ENCODE peak calls at places on chromosomes 3 and 15, in nine cellular contexts. I is BE2C, V is Calu3, S is coronary artery, P is brain microvascular endothelial cell, B is suprapubic skin, X is fibroblast of villous mesenchyme, U is choroid plexus epithelial cell, L is hepatocyte. Q is an unnamed sample.

GRCh38 chr3:49772703-49773102 is 13.6 kb downstream of the IP6K1 start:
- DNase-seq in X (no peak), B (peak), V (no peak), S (no peak), U (no peak), L (no peak), P (no peak), I (no peak), Q (no peak)

GRCh38 chr3:72446406-72447058 is 401.7 kb downstream of the SHQ1 start:
- DNase-seq in P (no peak), I (no peak), V (no peak), S (peak), X (no peak), U (peak), B (peak), L (no peak), Q (no peak)

GRCh38 chr3:171569571-171570132 is 109.4 kb upstream of the TNIK start:
- DNase-seq in S (no peak), V (no peak), U (no peak), L (no peak), P (no peak), X (no peak), I (no peak), B (no peak), Q (no peak)

GRCh38 chr15:41561777-41562145 is 2.7 kb downstream of the TYRO3 start:
- DNase-seq in B (no peak), U (peak), L (no peak), I (peak), V (no peak), P (peak), X (peak), S (no peak), Q (no peak)

GRCh38 chr3:171165986-171166385 is 139.5 kb upstream of the SLC2A2 start:
- DNase-seq in I (no peak), B (no peak), S (no peak), L (no peak), V (no peak), U (no peak), P (no peak), X (peak), Q (no peak)

GRCh38 chr3:143975549-143976152 is 4.0 kb downstream of the DIPK2A start:
- DNase-seq in B (no peak), P (peak), U (peak), I (no peak), L (peak), X (peak), V (peak), S (no peak), Q (no peak)

GRCh38 chr3:157865449-157865862 is 240.8 kb downstream of the SHOX2 start:
- DNase-seq in P (no peak), V (peak), I (peak), U (peak), S (no peak), B (no peak), L (peak), X (no peak), Q (no peak)

GRCh38 chr3:14434105-14434504 is 31.7 kb downstream of the SLC6A6 start:
- DNase-seq in U (no peak), V (no peak), I (no peak), S (no peak), P (no peak), L (no peak), B (no peak), X (no peak), Q (no peak)

GRCh38 chr15:93034512-93034911 is 54.5 kb downstream of the RGMA start:
- DNase-seq in P (no peak), V (no peak), I (no peak), L (no peak), S (peak), U (no peak), X (no peak), B (peak), Q (no peak)

GRCh38 chr3:182618981-182619591 is 174.2 kb upstream of the ATP11B start:
- DNase-seq in V (peak), I (no peak), U (peak), P (peak), X (peak), S (no peak), L (no peak), B (no peak), Q (no peak)

GRCh38 chr3:182618085-182618732 is 175.1 kb upstream of the ATP11B start:
- DNase-seq in S (no peak), V (peak), B (no peak), L (peak), X (peak), P (no peak), I (peak), U (peak), Q (no peak)

GRCh38 chr3:182620715-182621434 is 172.4 kb upstream of the ATP11B start:
- DNase-seq in L (no peak), U (no peak), X (no peak), V (no peak), S (no peak), I (no peak), P (no peak), B (no peak), Q (no peak)

GRCh38 chr3:182622241-182622545 is 171.1 kb upstream of the ATP11B start:
- DNase-seq in B (no peak), U (no peak), P (no peak), X (no peak), L (no peak), S (no peak), V (no peak), I (no peak), Q (no peak)

DNA sequence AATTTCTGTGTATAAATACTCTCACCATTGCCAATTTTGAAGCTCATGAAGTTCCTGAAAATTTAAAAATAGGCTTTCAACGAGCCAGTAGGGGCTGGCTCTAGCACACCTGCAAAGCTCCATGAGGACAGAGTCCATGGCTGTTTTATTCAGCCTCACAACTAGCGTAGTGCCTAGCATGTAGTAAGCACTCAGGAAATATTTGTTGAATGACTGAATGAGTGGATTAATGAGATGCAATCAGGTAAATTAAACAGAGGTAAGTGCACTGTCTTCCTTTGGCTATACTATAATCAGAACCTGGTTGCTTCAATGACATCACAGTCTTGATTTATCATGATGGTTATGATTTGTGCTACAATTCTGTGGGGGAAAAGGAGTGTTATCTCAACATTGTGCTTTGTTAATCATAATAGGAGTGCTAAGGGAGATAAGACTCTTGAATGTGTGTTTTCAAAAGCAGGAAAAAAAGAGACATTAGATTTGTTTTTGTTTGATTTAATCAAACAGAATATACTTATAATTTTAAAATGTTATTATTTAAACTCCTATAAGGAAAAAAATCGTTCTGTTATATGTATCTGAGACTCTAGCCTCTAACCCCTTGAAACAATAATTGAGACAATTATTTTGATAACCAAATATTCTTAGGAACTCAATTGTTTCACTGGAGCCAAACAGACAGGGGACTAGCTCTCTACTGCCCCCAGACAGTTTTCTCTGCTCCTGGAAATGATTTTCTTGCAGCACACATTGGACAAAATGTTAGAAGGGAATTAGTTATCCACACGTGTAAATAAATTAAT is 171.7 kb upstream of the ATP11B start:
- DNase-seq in P (no peak), X (no peak), U (peak), B (no peak), V (peak), I (no peak), L (no peak), S (no peak), Q (no peak)
- TF ChIP-seq CTCF in P (peak), X (peak), U (peak), B (no peak), V (peak), I (peak), L (peak), S (no peak), Q (no peak)

DNA sequence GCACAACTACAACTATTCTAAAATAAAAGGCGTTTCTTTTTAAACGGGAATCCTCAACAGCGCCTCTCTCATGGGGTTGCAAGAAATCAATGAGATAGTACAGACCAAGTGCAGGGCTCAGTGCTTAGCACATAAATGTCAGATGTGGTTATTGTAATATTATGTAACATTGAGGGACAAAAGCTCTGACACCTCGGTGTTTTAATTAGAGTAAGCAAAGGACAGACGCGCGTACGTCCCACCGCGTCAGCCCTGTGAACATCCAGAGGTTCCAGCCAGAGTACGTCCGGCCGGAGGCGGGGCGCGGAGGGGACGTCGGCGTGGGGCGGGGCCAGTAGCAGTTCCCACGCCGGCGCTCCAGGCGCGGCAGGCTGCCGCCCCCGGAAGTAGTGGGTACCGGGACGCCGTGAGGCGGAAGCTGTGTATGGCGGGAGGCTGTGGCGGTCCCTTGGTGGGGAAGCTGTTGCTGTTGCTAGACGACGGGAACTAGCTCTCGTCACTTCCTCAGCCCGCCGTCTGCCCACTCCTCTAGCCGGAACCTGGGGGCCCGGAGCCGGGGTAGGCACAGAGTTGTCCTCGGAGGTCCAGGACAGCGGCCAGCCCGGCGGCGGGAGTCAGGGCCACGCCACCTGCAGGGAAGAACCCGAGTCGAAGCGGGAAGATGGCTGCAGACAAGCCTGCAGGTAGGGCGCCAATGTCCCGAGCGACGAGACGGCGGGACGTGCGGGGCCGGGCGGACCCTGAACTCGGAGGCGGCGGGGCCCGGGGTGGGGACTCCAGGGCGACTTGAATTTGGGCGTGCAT is at the start of gene CNOT10:
- DNase-seq in I (peak), U (peak), P (peak), X (peak), L (peak), V (peak), S (peak), B (peak), Q (peak)
- TF ChIP-seq CTCF in I (peak), U (peak), P (peak), X (peak), L (peak), V (no peak), S (no peak), B (peak), Q (no peak)

GRCh38 chr15:85892232-85892631 is 97.5 kb upstream of the KLHL25 start:
- DNase-seq in S (no peak), V (no peak), X (no peak), B (no peak), P (no peak), I (no peak), U (no peak), L (no peak), Q (no peak)

GRCh38 chr15:85897207-85897817 is 102.6 kb upstream of the KLHL25 start:
- DNase-seq in L (no peak), P (no peak), V (no peak), S (no peak), B (no peak), I (no peak), U (peak), X (no peak), Q (no peak)

GRCh38 chr15:85899927-85900326 is 105.2 kb upstream of the KLHL25 start:
- DNase-seq in L (peak), S (no peak), X (no peak), P (no peak), I (no peak), B (no peak), V (no peak), U (no peak), Q (no peak)

GRCh38 chr15:85897818-85898717 is 103.3 kb upstream of the KLHL25 start:
- DNase-seq in I (no peak), S (no peak), B (no peak), X (no peak), U (no peak), P (no peak), V (no peak), L (no peak), Q (no peak)
- TF ChIP-seq CTCF in I (no peak), S (no peak), B (no peak), X (no peak), U (no peak), P (no peak), V (no peak), L (no peak), Q (no peak)

DNA sequence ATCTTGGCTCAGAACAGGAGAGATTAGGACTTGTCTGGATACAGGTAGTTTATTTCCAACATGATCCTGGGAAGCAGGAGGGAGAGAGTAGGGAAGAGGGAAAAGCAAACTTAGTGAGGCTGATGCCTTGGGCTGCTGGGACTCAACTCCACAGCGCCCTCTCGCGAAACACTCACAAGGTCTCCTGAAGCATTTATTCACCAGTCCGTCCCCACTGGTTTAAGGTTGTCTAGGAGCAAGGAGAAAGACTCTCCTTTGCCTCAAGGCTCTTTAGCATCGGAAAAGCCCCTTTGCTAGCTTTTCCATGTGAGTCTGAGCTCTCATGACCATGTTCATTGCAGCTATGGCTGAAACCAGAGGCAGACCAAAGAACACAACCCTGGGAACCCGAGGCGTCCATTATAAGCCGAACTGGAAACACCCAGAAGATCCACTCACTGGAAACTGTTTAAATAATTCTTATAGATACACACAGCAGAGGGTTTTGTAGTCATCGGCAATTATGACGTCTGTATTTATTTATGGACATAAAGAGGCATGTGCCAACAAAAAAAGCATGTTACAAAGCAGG is 244.5 kb downstream of the CD47 start:
- DNase-seq in X (peak), B (no peak), V (peak), S (no peak), I (peak), L (peak), U (peak), P (peak), Q (peak)
- TF ChIP-seq CTCF in X (peak), B (peak), V (peak), S (peak), I (peak), L (peak), U (peak), P (peak), Q (no peak)

GRCh38 chr3:44861412-44862220 is at the start of gene TMEM42:
- DNase-seq in V (peak), L (peak), S (peak), X (peak), P (peak), B (peak), U (peak), I (peak), Q (peak)
- TF ChIP-seq CTCF in V (no peak), L (no peak), S (no peak), X (peak), P (peak), B (no peak), U (peak), I (peak), Q (no peak)

DNA sequence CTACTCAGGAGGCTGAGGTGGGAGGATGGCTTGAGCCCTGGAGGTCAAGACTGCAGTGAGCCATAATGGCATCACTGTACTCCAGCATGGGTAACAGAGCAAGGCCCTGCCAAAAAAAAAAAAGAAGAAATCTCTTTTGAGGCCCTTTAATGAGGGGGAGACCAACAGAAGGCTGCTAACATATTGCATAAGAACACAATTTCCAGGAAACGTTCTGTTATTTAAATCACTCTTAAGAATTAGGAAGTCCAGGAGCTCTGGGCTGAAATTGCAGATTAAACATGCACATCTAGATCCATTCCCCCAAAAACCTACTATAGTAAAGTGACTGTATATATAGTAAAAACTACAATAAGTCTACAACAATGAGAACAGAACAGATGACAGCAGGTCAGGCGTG is 16.1 kb upstream of the BLM start:
- DNase-seq in P (no peak), B (no peak), V (no peak), L (no peak), X (no peak), U (no peak), S (no peak), I (no peak), Q (no peak)
- TF ChIP-seq CTCF in P (no peak), B (no peak), V (no peak), L (no peak), X (no peak), U (no peak), S (no peak), I (no peak), Q (no peak)

DNA sequence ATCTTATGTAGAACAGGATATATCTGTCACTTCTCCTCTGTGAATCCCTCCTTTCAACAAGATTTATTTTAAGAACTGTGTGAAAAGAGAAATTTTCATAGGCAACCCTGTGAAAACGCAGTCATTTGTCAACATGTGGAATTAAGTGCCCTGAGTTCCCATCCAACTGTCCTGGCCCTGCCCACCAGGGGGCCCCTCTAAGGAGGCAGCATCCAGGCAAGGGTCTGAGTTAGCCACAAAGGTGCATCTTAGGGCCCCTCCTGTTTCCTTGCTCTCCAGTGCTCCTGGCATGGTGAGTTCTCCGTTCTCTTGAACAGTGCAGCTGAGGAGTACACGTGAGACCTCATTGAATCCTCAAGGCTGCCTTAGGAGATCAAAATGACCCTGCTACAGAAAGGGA is 76.7 kb upstream of the CHRNA7 start:
- DNase-seq in S (no peak), X (no peak), B (no peak), V (no peak), P (no peak), U (no peak), L (no peak), I (peak), Q (no peak)
- TF ChIP-seq CTCF in S (no peak), X (no peak), B (no peak), V (no peak), P (peak), U (no peak), L (no peak), I (peak), Q (no peak)

Q was measured in omental fat pad.